ENCODE peak calls at places on chromosomes 5 and 9, in eight cellular contexts. U is KBM-7, K is T-cell, V is cardiac fibroblast, P is fibroblast of the aortic adventitia, F is RWPE2, B is GM18507, N is NCI-H510A. H is an unnamed sample.

GRCh38 chr5:98968056-98968564 is 39.3 kb upstream of the CHD1 start:
- DNase-seq in U (no peak), K (no peak), V (no peak), P (no peak), F (no peak), B (no peak), N (no peak), H (no peak)

GRCh38 chr5:10461904-10462542 is 20.3 kb downstream of the ROPN1L start:
- DNase-seq in U (no peak), K (no peak), V (no peak), P (peak), F (no peak), B (no peak), N (no peak), H (no peak)

GRCh38 chr5:135645336-135645735 is 66.5 kb upstream of the CXCL14 start:
- DNase-seq in U (no peak), K (no peak), V (no peak), P (no peak), F (no peak), B (no peak), N (no peak), H (no peak)

GRCh38 chr5:95217881-95218280 is 67.0 kb downstream of the MCTP1 start:
- DNase-seq in U (no peak), K (no peak), V (no peak), P (no peak), F (no peak), B (no peak), N (no peak), H (no peak)

GRCh38 chr5:127203818-127204217 is 86.8 kb upstream of the MEGF10 start:
- DNase-seq in U (peak), K (no peak), V (peak), P (peak), F (no peak), B (no peak), N (no peak), H (peak)

GRCh38 chr9:137783521-137783920 is 94.1 kb upstream of the CACNA1B start:
- DNase-seq in U (no peak), K (no peak), V (no peak), P (no peak), F (peak), B (no peak), N (no peak), H (no peak)

GRCh38 chr5:74798977-74799911 is 32.2 kb downstream of the NSA2 start:
- DNase-seq in U (no peak), K (no peak), V (no peak), P (no peak), F (no peak), B (no peak), N (no peak), H (no peak)

GRCh38 chr5:67537439-67538342 is 341.1 kb upstream of the CD180 start:
- DNase-seq in U (no peak), K (no peak), V (peak), P (peak), F (no peak), B (no peak), N (no peak), H (no peak)

GRCh38 chr5:40477856-40478546 is 201.7 kb upstream of the PTGER4 start:
- DNase-seq in U (no peak), K (no peak), V (peak), P (peak), F (no peak), B (no peak), N (no peak), H (no peak)

GRCh38 chr5:87562068-87562467 is 149.3 kb upstream of the CCNH start:
- DNase-seq in U (no peak), K (no peak), V (no peak), P (no peak), F (no peak), B (no peak), N (no peak), H (no peak)

GRCh38 chr9:70030156-70030555 is 13.5 kb upstream of the MAMDC2 start:
- DNase-seq in U (no peak), K (no peak), V (no peak), P (peak), F (no peak), B (no peak), N (no peak), H (no peak)

GRCh38 chr5:96720408-96720807 is 58.2 kb downstream of the CAST start:
- DNase-seq in U (no peak), K (no peak), V (no peak), P (no peak), F (no peak), B (no peak), N (no peak), H (no peak)

GRCh38 chr9:4242239-4242638 is 57.6 kb downstream of the GLIS3 start:
- DNase-seq in U (no peak), K (no peak), V (no peak), P (no peak), F (no peak), B (no peak), N (no peak), H (no peak)

GRCh38 chr5:126594676-126595485 is at the start of gene ALDH7A1:
- DNase-seq in U (no peak), K (peak), V (peak), P (peak), F (peak), B (peak), N (peak), H (peak)

GRCh38 chr5:77355074-77355473 is 137.0 kb downstream of the WDR41 start:
- DNase-seq in U (no peak), K (no peak), V (no peak), P (no peak), F (no peak), B (no peak), N (no peak), H (no peak)

GRCh38 chr9:13269589-13270452 is 9.7 kb downstream of the MPDZ start:
- DNase-seq in U (no peak), K (no peak), V (peak), P (peak), F (no peak), B (no peak), N (no peak), H (no peak)

GRCh38 chr9:10479172-10479571 is 133.6 kb downstream of the PTPRD start:
- DNase-seq in U (peak), K (no peak), V (no peak), P (no peak), F (no peak), B (no peak), N (no peak), H (peak)

GRCh38 chr9:108271646-108272349 is 584.0 kb downstream of the ACTL7B start:
- DNase-seq in U (no peak), K (no peak), V (peak), P (peak), F (no peak), B (no peak), N (peak), H (no peak)

GRCh38 chr5:332843-333242 is 11.3 kb downstream of the AHRR start:
- DNase-seq in U (no peak), K (no peak), V (no peak), P (no peak), F (no peak), B (no peak), N (no peak), H (no peak)

GRCh38 chr5:156892223-156892622 is 42.1 kb downstream of the PPP1R2B start:
- DNase-seq in U (no peak), K (no peak), V (no peak), P (no peak), F (no peak), B (no peak), N (no peak), H (no peak)

GRCh38 chr5:54905942-54906537 is 79.4 kb downstream of the ESM1 start:
- DNase-seq in U (peak), K (peak), V (peak), P (peak), F (no peak), B (no peak), N (no peak), H (peak)

GRCh38 chr5:171269717-171270116 is 39.3 kb upstream of the TLX3 start:
- DNase-seq in U (no peak), K (no peak), V (peak), P (peak), F (no peak), B (no peak), N (no peak), H (no peak)

GRCh38 chr9:137085918-137086530 is 761 bp upstream of the MAN1B1 start:
- DNase-seq in U (no peak), K (peak), V (peak), P (peak), F (no peak), B (no peak), N (no peak), H (no peak)

GRCh38 chr5:168317521-168318147 is 26.2 kb downstream of the WWC1 start:
- DNase-seq in U (no peak), K (no peak), V (peak), P (peak), F (peak), B (no peak), N (no peak), H (no peak)

GRCh38 chr5:38022621-38023020 is 182.8 kb upstream of the GDNF start:
- DNase-seq in U (no peak), K (no peak), V (no peak), P (no peak), F (no peak), B (no peak), N (no peak), H (no peak)

GRCh38 chr9:136625101-136626065 is 37.3 kb upstream of the EGFL7 start:
- DNase-seq in U (peak), K (no peak), V (peak), P (peak), F (no peak), B (no peak), N (no peak), H (peak)

GRCh38 chr5:103667068-103667467 is 104.5 kb upstream of the NUDT12 start:
- DNase-seq in U (no peak), K (no peak), V (peak), P (peak), F (no peak), B (no peak), N (no peak), H (no peak)

GRCh38 chr5:31741496-31741895 is 102.6 kb downstream of the PDZD2 start:
- DNase-seq in U (no peak), K (no peak), V (no peak), P (no peak), F (no peak), B (no peak), N (no peak), H (no peak)